ENCODE peak calls at places on chromosomes 12 and 14, in nine cellular contexts. Z is thoracic aorta, F is stomach, A is GM23338, W is mesothelial cell of epicardium, V is fibroblast of mammary gland, T is body of pancreas, E is HCT116, K is nephron progenitor cell. C is an unnamed sample.

GRCh38 chr12:93970892-93971688 is 177.3 kb upstream of the PLXNC1 start:
- DNase-seq in V (peak; percentile 61), Z (no peak), K (no peak), A (no peak), T (no peak), W (no peak), F (no peak), E (no peak), C (no peak)

GRCh38 chr14:67738740-67739504 is 37.2 kb downstream of the RDH12 start:
- DNase-seq in A (no peak), V (peak; percentile 100), Z (peak; percentile 40), E (peak; percentile 19), K (no peak), T (peak; percentile 78), F (peak; percentile 63), W (no peak), C (peak; percentile 14)

GRCh38 chr12:125185740-125186470 is 120.7 kb downstream of the AACS start:
- DNase-seq in T (peak; percentile 70), A (peak; percentile 90), F (peak; percentile 78), V (peak; percentile 52), K (peak; percentile 92), Z (no peak), E (peak; percentile 49), W (peak; percentile 59), C (peak; percentile 72)

GRCh38 chr12:117679776-117680175 is 289.0 kb downstream of the KSR2 start:
- DNase-seq in K (no peak), A (no peak), T (no peak), W (no peak), E (no peak), Z (no peak), F (no peak), V (peak; percentile 43), C (no peak)

GRCh38 chr12:124545508-124546418 is 21.6 kb downstream of the NCOR2 start:
- DNase-seq in K (no peak), E (no peak), T (no peak), A (no peak), Z (no peak), V (peak; percentile 89), W (no peak), F (no peak), C (no peak)

GRCh38 chr12:6941786-6942185 is 1.8 kb upstream of the RNU7-1 start:
- DNase-seq in A (no peak), V (no peak), F (no peak), Z (no peak), E (no peak), K (no peak), W (no peak), T (no peak), C (no peak)

GRCh38 chr14:84425968-84426367 is 1104.0 kb upstream of the FLRT2 start:
- DNase-seq in T (no peak), K (no peak), W (no peak), A (no peak), Z (no peak), E (no peak), V (no peak), F (no peak), C (no peak)

GRCh38 chr12:51922762-51923505 is 15.6 kb downstream of the ACVRL1 start:
- DNase-seq in Z (no peak), E (no peak), W (no peak), V (peak; percentile 80), A (peak; percentile 26), K (no peak), T (peak; percentile 53), F (peak; percentile 55), C (peak; percentile 78)

GRCh38 chr12:726281-727140 is 25.9 kb upstream of the WNK1 start:
- DNase-seq in E (no peak), V (peak; percentile 71), W (no peak), Z (no peak), T (no peak), K (no peak), A (no peak), F (no peak), C (no peak)

GRCh38 chr12:131404705-131405104 is 306.2 kb upstream of the SFSWAP start:
- DNase-seq in E (no peak), Z (no peak), W (no peak), A (no peak), K (no peak), V (no peak), T (no peak), F (no peak), C (no peak)

GRCh38 chr12:108037960-108038359 is 91.1 kb upstream of the WSCD2 start:
- DNase-seq in W (no peak), E (no peak), K (no peak), A (no peak), T (no peak), F (no peak), Z (no peak), V (no peak), C (no peak)

GRCh38 chr12:30457621-30458289 is 237.9 kb downstream of the IPO8 start:
- DNase-seq in F (no peak), E (peak; percentile 75), Z (no peak), V (peak; percentile 96), K (no peak), A (peak; percentile 72), W (no peak), T (no peak), C (no peak)

GRCh38 chr12:32053881-32054624 is 52.6 kb upstream of the BICD1 start:
- DNase-seq in T (no peak), F (no peak), W (no peak), K (no peak), A (no peak), V (no peak), Z (no peak), E (no peak), C (no peak)

GRCh38 chr14:105203057-105203494 is 22.0 kb upstream of the NUDT14 start:
- DNase-seq in K (peak; percentile 89), F (peak; percentile 85), E (no peak), Z (peak; percentile 38), W (peak; percentile 90), V (peak; percentile 49), T (peak; percentile 83), A (peak; percentile 82), C (no peak)

GRCh38 chr12:72315858-72316257 is 43.7 kb downstream of the TRHDE start:
- DNase-seq in A (no peak), Z (no peak), F (no peak), E (no peak), T (no peak), K (no peak), W (no peak), V (no peak), C (no peak)

GRCh38 chr14:99118946-99119345 is 153.1 kb downstream of the BCL11B start:
- DNase-seq in T (no peak), K (no peak), F (peak; percentile 20), V (no peak), W (peak; percentile 29), Z (no peak), A (no peak), E (no peak), C (no peak)

GRCh38 chr12:3727877-3728632 is 24.9 kb downstream of the CRACR2A start:
- DNase-seq in F (no peak), E (no peak), V (peak; percentile 82), K (no peak), A (peak; percentile 14), T (no peak), Z (no peak), W (no peak), C (peak; percentile 59)

GRCh38 chr14:64502476-64503183 is 1.0 kb downstream of the ZBTB25 start:
- DNase-seq in F (peak; percentile 43), A (peak; percentile 50), T (peak; percentile 37), Z (no peak), V (peak; percentile 18), W (no peak), K (no peak), E (no peak), C (no peak)

GRCh38 chr14:104214819-104215218 is 76.4 kb downstream of the KIF26A start:
- DNase-seq in A (no peak), W (no peak), F (no peak), T (no peak), V (no peak), Z (no peak), K (no peak), E (no peak), C (no peak)

DNA sequence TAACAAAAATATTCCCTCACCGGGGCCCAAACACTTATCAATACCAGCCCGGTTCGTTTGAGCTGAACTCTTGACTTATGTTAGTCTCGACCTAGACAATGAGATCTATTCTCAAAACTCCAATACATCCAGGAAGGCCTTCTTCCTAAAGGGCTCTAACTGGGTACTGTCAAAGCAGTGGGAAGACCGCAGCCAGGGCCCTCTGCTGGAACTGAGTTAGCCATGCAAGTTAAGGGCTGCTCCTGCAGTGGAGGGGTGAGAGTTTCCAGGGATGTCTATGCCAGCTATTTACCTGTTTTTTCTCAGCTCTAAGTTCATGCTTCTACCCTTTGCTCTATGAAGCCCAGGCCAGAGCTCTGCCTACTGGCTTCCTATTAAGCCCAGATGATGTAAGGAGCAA is 348.8 kb downstream of the GXYLT1 start:
- DNase-seq in Z (no peak), E (peak; percentile 4), T (no peak), K (peak; percentile 17), F (no peak), W (no peak), A (peak; percentile 72), V (no peak), C (no peak)
- TF ChIP-seq CTCF in Z (no peak), E (peak; percentile 39), T (no peak), K (no peak), F (no peak), W (no peak), A (peak; percentile 66), V (no peak), C (no peak)

GRCh38 chr14:92460541-92460915 is 53.1 kb upstream of the RIN3 start:
- DNase-seq in A (no peak), V (no peak), T (no peak), K (no peak), F (peak; percentile 8), E (no peak), Z (no peak), W (peak; percentile 29), C (no peak)
- TF ChIP-seq CTCF in A (no peak), V (no peak), T (no peak), K (no peak), F (no peak), E (no peak), Z (no peak), W (no peak), C (no peak)

DNA sequence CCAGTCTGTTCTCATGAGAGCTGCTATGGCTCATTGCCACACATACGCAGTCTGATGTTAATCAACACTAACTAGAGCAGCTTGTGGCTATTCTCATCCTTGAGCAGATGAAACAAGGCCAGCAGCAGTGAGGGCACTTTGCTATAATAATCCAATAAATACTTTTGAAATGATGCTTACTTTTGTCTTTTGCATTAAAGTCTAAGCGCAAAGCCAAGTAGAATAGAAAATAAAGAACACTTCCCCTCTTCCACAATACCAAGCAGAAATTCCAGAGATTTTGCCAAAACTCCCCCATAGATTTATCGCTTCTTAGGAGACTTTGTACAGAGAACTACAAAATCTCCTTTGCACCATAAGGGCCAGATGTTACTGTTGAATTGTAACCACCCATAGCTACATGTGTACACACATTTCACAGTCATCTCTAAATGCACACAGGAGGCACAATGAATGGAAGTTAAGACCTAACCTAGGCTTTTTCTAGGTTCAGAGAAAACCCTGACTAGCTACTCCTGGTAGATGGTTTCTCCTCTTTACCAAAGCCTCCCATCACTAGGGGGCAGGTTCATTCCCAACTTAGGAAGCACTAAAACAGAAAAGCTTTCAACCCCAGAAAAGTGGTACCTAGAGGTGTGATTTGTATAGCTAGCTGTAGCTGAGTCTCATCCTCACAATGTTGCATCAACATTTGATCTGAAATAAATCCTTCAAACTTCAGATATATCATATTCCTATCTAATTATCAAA is 119.3 kb downstream of the HMGA2 start:
- DNase-seq in A (peak; percentile 48), W (no peak), F (no peak), V (peak; percentile 76), Z (no peak), K (no peak), E (no peak), T (no peak), C (no peak)
- TF ChIP-seq CTCF in A (peak; percentile 47), W (no peak), F (no peak), V (peak; percentile 33), Z (no peak), K (no peak), E (peak; percentile 51), T (no peak), C (no peak)

GRCh38 chr12:92574046-92574783 is 128.6 kb upstream of the PLEKHG7 start:
- DNase-seq in W (no peak), E (peak; percentile 27), T (no peak), K (no peak), A (peak; percentile 70), Z (no peak), F (no peak), V (peak; percentile 31), C (no peak)
- TF ChIP-seq CTCF in W (peak; percentile 23), E (peak; percentile 43), T (peak; percentile 19), K (no peak), A (peak; percentile 59), Z (no peak), F (no peak), V (peak; percentile 30), C (no peak)

C was measured in ascending aorta.